ENCODE peak calls at places on chromosome 10, in nine cellular contexts. One of them, this sample, is unnamed. For H3K9me3, the result is how much of the 10 kb centered on the place peaks cover.

GRCh38 chr10:74213571-74214162 is 62.6 kb downstream of the ADK start:
- DNase-seq in left lung: no peak
- DNase-seq in tibial artery: no peak
- DNase-seq in fibroblast of lung: peak
- DNase-seq in heart left ventricle: no peak
- DNase-seq in psoas muscle: no peak
- DNase-seq in K562: peak
- DNase-seq in Karpas-422: peak
- DNase-seq in endothelial cell of umbilical vein: peak
- DNase-seq in this sample: peak

GRCh38 chr10:86698207-86698940 is 30.1 kb downstream of the LDB3 start:
- DNase-seq in left lung: no peak
- DNase-seq in tibial artery: no peak
- DNase-seq in fibroblast of lung: no peak
- DNase-seq in heart left ventricle: no peak
- DNase-seq in psoas muscle: peak
- DNase-seq in K562: no peak
- DNase-seq in Karpas-422: peak
- DNase-seq in endothelial cell of umbilical vein: no peak
- DNase-seq in this sample: no peak

GRCh38 chr10:110919971-110920881 is 822 bp downstream of the SHOC2 start:
- DNase-seq in left lung: peak
- DNase-seq in tibial artery: peak
- DNase-seq in fibroblast of lung: peak
- DNase-seq in heart left ventricle: no peak
- DNase-seq in psoas muscle: peak
- DNase-seq in K562: peak
- DNase-seq in Karpas-422: peak
- DNase-seq in endothelial cell of umbilical vein: peak
- DNase-seq in this sample: peak

GRCh38 chr10:3978762-3979161 is 193.8 kb upstream of the KLF6 start:
- DNase-seq in left lung: no peak
- DNase-seq in tibial artery: no peak
- DNase-seq in fibroblast of lung: no peak
- DNase-seq in heart left ventricle: no peak
- DNase-seq in psoas muscle: no peak
- DNase-seq in K562: no peak
- DNase-seq in Karpas-422: no peak
- DNase-seq in endothelial cell of umbilical vein: no peak
- DNase-seq in this sample: no peak

GRCh38 chr10:119198438-119198837 is 8.9 kb upstream of the GRK5 start:
- DNase-seq in left lung: no peak
- DNase-seq in tibial artery: peak
- DNase-seq in fibroblast of lung: no peak
- DNase-seq in heart left ventricle: no peak
- DNase-seq in psoas muscle: no peak
- DNase-seq in K562: no peak
- DNase-seq in Karpas-422: peak
- DNase-seq in endothelial cell of umbilical vein: no peak
- DNase-seq in this sample: no peak

GRCh38 chr10:126270116-126270515 is 118.2 kb downstream of the ADAM12 start:
- DNase-seq in left lung: no peak
- DNase-seq in tibial artery: no peak
- DNase-seq in fibroblast of lung: peak
- DNase-seq in heart left ventricle: no peak
- DNase-seq in psoas muscle: no peak
- DNase-seq in K562: no peak
- DNase-seq in Karpas-422: no peak
- DNase-seq in endothelial cell of umbilical vein: no peak
- DNase-seq in this sample: no peak

GRCh38 chr10:29146311-29146710 is 142.6 kb upstream of the LYZL1 start:
- DNase-seq in left lung: no peak
- DNase-seq in tibial artery: no peak
- DNase-seq in fibroblast of lung: no peak
- DNase-seq in heart left ventricle: no peak
- DNase-seq in psoas muscle: no peak
- DNase-seq in K562: no peak
- DNase-seq in Karpas-422: no peak
- DNase-seq in endothelial cell of umbilical vein: no peak
- DNase-seq in this sample: no peak

GRCh38 chr10:27448926-27449325 is 55.2 kb upstream of the RAB18 start:
- DNase-seq in left lung: no peak
- DNase-seq in tibial artery: no peak
- DNase-seq in fibroblast of lung: peak
- DNase-seq in heart left ventricle: no peak
- DNase-seq in psoas muscle: no peak
- DNase-seq in K562: no peak
- DNase-seq in Karpas-422: no peak
- DNase-seq in endothelial cell of umbilical vein: no peak
- DNase-seq in this sample: no peak

GRCh38 chr10:61280303-61280702 is 172.9 kb downstream of the TMEM26 start:
- DNase-seq in left lung: no peak
- DNase-seq in tibial artery: no peak
- DNase-seq in fibroblast of lung: no peak
- DNase-seq in heart left ventricle: no peak
- DNase-seq in psoas muscle: no peak
- DNase-seq in K562: no peak
- DNase-seq in Karpas-422: no peak
- DNase-seq in endothelial cell of umbilical vein: peak
- DNase-seq in this sample: no peak

GRCh38 chr10:60023475-60023874 is 117.1 kb upstream of the CCDC6 start:
- DNase-seq in left lung: no peak
- DNase-seq in tibial artery: no peak
- DNase-seq in fibroblast of lung: no peak
- DNase-seq in heart left ventricle: no peak
- DNase-seq in psoas muscle: no peak
- DNase-seq in K562: no peak
- DNase-seq in Karpas-422: no peak
- DNase-seq in endothelial cell of umbilical vein: no peak
- DNase-seq in this sample: no peak

GRCh38 chr10:110822708-110823291 is 48.9 kb upstream of the PDCD4 start:
- DNase-seq in left lung: no peak
- DNase-seq in tibial artery: no peak
- DNase-seq in fibroblast of lung: no peak
- DNase-seq in heart left ventricle: no peak
- DNase-seq in psoas muscle: no peak
- DNase-seq in K562: no peak
- DNase-seq in Karpas-422: no peak
- DNase-seq in endothelial cell of umbilical vein: no peak
- DNase-seq in this sample: no peak

GRCh38 chr10:83427101-83427500 is 712.2 kb upstream of the GHITM start:
- DNase-seq in left lung: no peak
- DNase-seq in tibial artery: no peak
- DNase-seq in fibroblast of lung: no peak
- DNase-seq in heart left ventricle: no peak
- DNase-seq in psoas muscle: no peak
- DNase-seq in K562: no peak
- DNase-seq in Karpas-422: no peak
- DNase-seq in endothelial cell of umbilical vein: no peak
- DNase-seq in this sample: no peak

GRCh38 chr10:83433705-83434104 is 705.6 kb upstream of the GHITM start:
- DNase-seq in left lung: no peak
- DNase-seq in tibial artery: no peak
- DNase-seq in fibroblast of lung: no peak
- DNase-seq in heart left ventricle: no peak
- DNase-seq in psoas muscle: no peak
- DNase-seq in K562: no peak
- DNase-seq in Karpas-422: no peak
- DNase-seq in endothelial cell of umbilical vein: no peak
- DNase-seq in this sample: no peak

GRCh38 chr10:83432296-83433045 is 706.8 kb upstream of the GHITM start:
- DNase-seq in left lung: no peak
- DNase-seq in tibial artery: no peak
- DNase-seq in fibroblast of lung: no peak
- DNase-seq in heart left ventricle: no peak
- DNase-seq in psoas muscle: no peak
- DNase-seq in K562: no peak
- DNase-seq in Karpas-422: no peak
- DNase-seq in endothelial cell of umbilical vein: no peak
- DNase-seq in this sample: no peak
- H3K9me3 ChIP-seq in left lung: under half
- H3K9me3 ChIP-seq in tibial artery: under half
- H3K9me3 ChIP-seq in fibroblast of lung: under half
- H3K9me3 ChIP-seq in heart left ventricle: under half
- H3K9me3 ChIP-seq in psoas muscle: under half
- H3K9me3 ChIP-seq in K562: under half
- H3K9me3 ChIP-seq in Karpas-422: under half
- H3K9me3 ChIP-seq in endothelial cell of umbilical vein: under half
- H3K9me3 ChIP-seq in this sample: under half

GRCh38 chr10:91787810-91788209 is 10.4 kb upstream of the TNKS2 start:
- DNase-seq in left lung: no peak
- DNase-seq in tibial artery: no peak
- DNase-seq in fibroblast of lung: no peak
- DNase-seq in heart left ventricle: no peak
- DNase-seq in psoas muscle: no peak
- DNase-seq in K562: no peak
- DNase-seq in Karpas-422: no peak
- DNase-seq in endothelial cell of umbilical vein: no peak
- DNase-seq in this sample: no peak

GRCh38 chr10:91782539-91782938 is 15.7 kb upstream of the TNKS2 start:
- DNase-seq in left lung: no peak
- DNase-seq in tibial artery: no peak
- DNase-seq in fibroblast of lung: no peak
- DNase-seq in heart left ventricle: no peak
- DNase-seq in psoas muscle: no peak
- DNase-seq in K562: no peak
- DNase-seq in Karpas-422: no peak
- DNase-seq in endothelial cell of umbilical vein: no peak
- DNase-seq in this sample: no peak

GRCh38 chr10:91785851-91786250 is 12.4 kb upstream of the TNKS2 start:
- DNase-seq in left lung: no peak
- DNase-seq in tibial artery: no peak
- DNase-seq in fibroblast of lung: no peak
- DNase-seq in heart left ventricle: no peak
- DNase-seq in psoas muscle: no peak
- DNase-seq in K562: no peak
- DNase-seq in Karpas-422: no peak
- DNase-seq in endothelial cell of umbilical vein: no peak
- DNase-seq in this sample: no peak

GRCh38 chr10:91788527-91788926 is 9.7 kb upstream of the TNKS2 start:
- DNase-seq in left lung: no peak
- DNase-seq in tibial artery: no peak
- DNase-seq in fibroblast of lung: no peak
- DNase-seq in heart left ventricle: no peak
- DNase-seq in psoas muscle: no peak
- DNase-seq in K562: no peak
- DNase-seq in Karpas-422: no peak
- DNase-seq in endothelial cell of umbilical vein: no peak
- DNase-seq in this sample: no peak

DNA sequence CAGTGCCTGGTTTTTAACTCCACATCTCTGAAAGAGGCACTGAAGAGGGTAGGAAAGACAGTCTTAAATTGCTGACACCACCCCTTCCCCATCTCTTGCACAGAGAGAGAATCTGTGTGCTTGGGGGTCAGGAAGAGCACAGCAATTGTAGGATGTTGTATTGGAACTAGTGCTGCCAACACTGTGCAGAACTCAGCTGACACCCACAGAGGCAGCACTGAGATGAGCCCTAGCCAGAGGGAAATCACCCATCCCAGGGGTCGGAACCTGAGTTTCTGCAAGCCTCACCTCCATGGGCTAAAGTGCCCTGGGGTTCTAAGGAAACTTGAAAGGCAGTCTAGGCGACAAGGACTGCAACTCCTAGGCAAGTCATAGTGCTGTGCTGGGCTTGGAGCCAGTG is 11.0 kb upstream of the TNKS2 start:
- DNase-seq in left lung: no peak
- DNase-seq in tibial artery: no peak
- DNase-seq in fibroblast of lung: no peak
- DNase-seq in heart left ventricle: no peak
- DNase-seq in psoas muscle: no peak
- DNase-seq in K562: no peak
- DNase-seq in Karpas-422: no peak
- DNase-seq in endothelial cell of umbilical vein: no peak
- DNase-seq in this sample: no peak
- H3K9me3 ChIP-seq in left lung: under half
- H3K9me3 ChIP-seq in tibial artery: under half
- H3K9me3 ChIP-seq in fibroblast of lung: under half
- H3K9me3 ChIP-seq in heart left ventricle: under half
- H3K9me3 ChIP-seq in psoas muscle: under half
- H3K9me3 ChIP-seq in K562: under half
- H3K9me3 ChIP-seq in Karpas-422: under half
- H3K9me3 ChIP-seq in endothelial cell of umbilical vein: under half
- H3K9me3 ChIP-seq in this sample: under half

GRCh38 chr10:9315292-9315691 is 1260.8 kb downstream of the GATA3 start:
- DNase-seq in left lung: no peak
- DNase-seq in tibial artery: no peak
- DNase-seq in fibroblast of lung: no peak
- DNase-seq in heart left ventricle: no peak
- DNase-seq in psoas muscle: no peak
- DNase-seq in K562: no peak
- DNase-seq in Karpas-422: no peak
- DNase-seq in endothelial cell of umbilical vein: no peak
- DNase-seq in this sample: no peak
- H3K9me3 ChIP-seq in left lung: under half
- H3K9me3 ChIP-seq in tibial artery: under half
- H3K9me3 ChIP-seq in fibroblast of lung: under half
- H3K9me3 ChIP-seq in heart left ventricle: under half
- H3K9me3 ChIP-seq in psoas muscle: under half
- H3K9me3 ChIP-seq in K562: under half
- H3K9me3 ChIP-seq in Karpas-422: under half
- H3K9me3 ChIP-seq in endothelial cell of umbilical vein: under half
- H3K9me3 ChIP-seq in this sample: under half

GRCh38 chr10:107687702-107688101 is 523.2 kb upstream of the SORCS1 start:
- DNase-seq in left lung: no peak
- DNase-seq in tibial artery: no peak
- DNase-seq in fibroblast of lung: no peak
- DNase-seq in heart left ventricle: no peak
- DNase-seq in psoas muscle: no peak
- DNase-seq in K562: no peak
- DNase-seq in Karpas-422: no peak
- DNase-seq in endothelial cell of umbilical vein: no peak
- DNase-seq in this sample: no peak

GRCh38 chr10:107692072-107692471 is 527.6 kb upstream of the SORCS1 start:
- DNase-seq in left lung: no peak
- DNase-seq in tibial artery: no peak
- DNase-seq in fibroblast of lung: no peak
- DNase-seq in heart left ventricle: no peak
- DNase-seq in psoas muscle: no peak
- DNase-seq in K562: no peak
- DNase-seq in Karpas-422: no peak
- DNase-seq in endothelial cell of umbilical vein: no peak
- DNase-seq in this sample: no peak

GRCh38 chr10:107689318-107689717 is 524.8 kb upstream of the SORCS1 start:
- DNase-seq in left lung: no peak
- DNase-seq in tibial artery: no peak
- DNase-seq in fibroblast of lung: no peak
- DNase-seq in heart left ventricle: no peak
- DNase-seq in psoas muscle: no peak
- DNase-seq in K562: no peak
- DNase-seq in Karpas-422: no peak
- DNase-seq in endothelial cell of umbilical vein: no peak
- DNase-seq in this sample: no peak

DNA sequence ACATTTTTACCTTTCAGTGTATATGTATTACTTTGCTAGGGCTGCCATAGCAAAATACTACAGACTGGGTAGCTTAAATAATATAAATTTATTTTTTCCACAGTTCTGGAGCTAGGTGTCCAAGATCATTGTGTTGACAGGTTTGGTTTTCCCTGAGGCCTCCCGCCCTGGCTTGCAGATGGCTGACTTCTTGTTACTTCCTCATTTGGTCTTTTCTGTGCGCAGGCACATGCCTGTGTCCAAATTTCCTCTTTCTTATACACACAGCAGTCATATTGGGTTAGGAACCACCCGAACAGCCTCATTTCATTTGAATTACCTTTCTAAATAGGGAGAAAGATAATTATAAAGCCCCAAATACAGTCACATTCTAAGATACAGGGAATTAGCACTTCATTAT is 521.6 kb upstream of the SORCS1 start:
- DNase-seq in left lung: peak
- DNase-seq in tibial artery: peak
- DNase-seq in fibroblast of lung: no peak
- DNase-seq in heart left ventricle: no peak
- DNase-seq in psoas muscle: no peak
- DNase-seq in K562: no peak
- DNase-seq in Karpas-422: no peak
- DNase-seq in endothelial cell of umbilical vein: no peak
- DNase-seq in this sample: no peak
- H3K9me3 ChIP-seq in left lung: under half
- H3K9me3 ChIP-seq in tibial artery: under half
- H3K9me3 ChIP-seq in fibroblast of lung: under half
- H3K9me3 ChIP-seq in heart left ventricle: under half
- H3K9me3 ChIP-seq in psoas muscle: under half
- H3K9me3 ChIP-seq in K562: under half
- H3K9me3 ChIP-seq in Karpas-422: under half
- H3K9me3 ChIP-seq in endothelial cell of umbilical vein: under half
- H3K9me3 ChIP-seq in this sample: under half